ENCODE peak calls at places on chromosomes 11 and 22, in ten cellular contexts. One of them, this sample, is unnamed.

GRCh38 chr22:39693943-39694500 is 123.5 kb downstream of the CACNA1I start:
- DNase-seq in RWPE1: no peak
- DNase-seq in spleen: no peak
- DNase-seq in stomach: no peak
- DNase-seq in H9: no peak
- DNase-seq in fibroblast of pulmonary artery: no peak
- DNase-seq in NB4: no peak
- DNase-seq in tibial artery: no peak
- DNase-seq in fibroblast of mammary gland: no peak
- DNase-seq in cardiac muscle cell: no peak
- DNase-seq in this sample: no peak

GRCh38 chr11:130815074-130815802 is 101.0 kb downstream of the SNX19 start:
- DNase-seq in RWPE1: no peak
- DNase-seq in spleen: no peak
- DNase-seq in stomach: no peak
- DNase-seq in H9: no peak
- DNase-seq in fibroblast of pulmonary artery: no peak
- DNase-seq in NB4: no peak
- DNase-seq in tibial artery: no peak
- DNase-seq in fibroblast of mammary gland: no peak
- DNase-seq in cardiac muscle cell: no peak
- DNase-seq in this sample: no peak

GRCh38 chr11:19753451-19754041 is 40.9 kb downstream of the NAV2 start:
- DNase-seq in RWPE1: no peak
- DNase-seq in spleen: no peak
- DNase-seq in stomach: peak
- DNase-seq in H9: no peak
- DNase-seq in fibroblast of pulmonary artery: no peak
- DNase-seq in NB4: no peak
- DNase-seq in tibial artery: no peak
- DNase-seq in fibroblast of mammary gland: no peak
- DNase-seq in cardiac muscle cell: no peak
- DNase-seq in this sample: peak

GRCh38 chr11:100673063-100673462 is 14.0 kb upstream of the ARHGAP42 start:
- DNase-seq in RWPE1: no peak
- DNase-seq in spleen: no peak
- DNase-seq in stomach: no peak
- DNase-seq in H9: no peak
- DNase-seq in fibroblast of pulmonary artery: no peak
- DNase-seq in NB4: no peak
- DNase-seq in tibial artery: no peak
- DNase-seq in fibroblast of mammary gland: no peak
- DNase-seq in cardiac muscle cell: no peak
- DNase-seq in this sample: no peak

GRCh38 chr11:26078217-26078821 is 253.6 kb upstream of the ANO3 start:
- DNase-seq in RWPE1: no peak
- DNase-seq in spleen: no peak
- DNase-seq in stomach: no peak
- DNase-seq in H9: no peak
- DNase-seq in fibroblast of pulmonary artery: no peak
- DNase-seq in NB4: no peak
- DNase-seq in tibial artery: no peak
- DNase-seq in fibroblast of mammary gland: no peak
- DNase-seq in cardiac muscle cell: no peak
- DNase-seq in this sample: no peak

GRCh38 chr11:83063073-83063754 is 8.5 kb downstream of the RAB30 start:
- DNase-seq in RWPE1: peak
- DNase-seq in spleen: no peak
- DNase-seq in stomach: no peak
- DNase-seq in H9: no peak
- DNase-seq in fibroblast of pulmonary artery: peak
- DNase-seq in NB4: peak
- DNase-seq in tibial artery: no peak
- DNase-seq in fibroblast of mammary gland: peak
- DNase-seq in cardiac muscle cell: no peak
- DNase-seq in this sample: no peak

GRCh38 chr22:50201191-50202129 is 649 bp downstream of the SELENOO start:
- DNase-seq in RWPE1: no peak
- DNase-seq in spleen: peak
- DNase-seq in stomach: peak
- DNase-seq in H9: no peak
- DNase-seq in fibroblast of pulmonary artery: no peak
- DNase-seq in NB4: peak
- DNase-seq in tibial artery: no peak
- DNase-seq in fibroblast of mammary gland: no peak
- DNase-seq in cardiac muscle cell: peak
- DNase-seq in this sample: peak

GRCh38 chr11:134880788-134881187 is 468.7 kb upstream of the B3GAT1 start:
- DNase-seq in RWPE1: no peak
- DNase-seq in spleen: no peak
- DNase-seq in stomach: no peak
- DNase-seq in H9: no peak
- DNase-seq in fibroblast of pulmonary artery: no peak
- DNase-seq in NB4: no peak
- DNase-seq in tibial artery: no peak
- DNase-seq in fibroblast of mammary gland: no peak
- DNase-seq in cardiac muscle cell: no peak
- DNase-seq in this sample: no peak

GRCh38 chr11:102806296-102806695 is 8.3 kb upstream of the MMP1 start:
- DNase-seq in RWPE1: no peak
- DNase-seq in spleen: no peak
- DNase-seq in stomach: no peak
- DNase-seq in H9: no peak
- DNase-seq in fibroblast of pulmonary artery: peak
- DNase-seq in NB4: no peak
- DNase-seq in tibial artery: no peak
- DNase-seq in fibroblast of mammary gland: no peak
- DNase-seq in cardiac muscle cell: no peak
- DNase-seq in this sample: no peak

GRCh38 chr11:102812188-102812587 is 14.2 kb upstream of the MMP1 start:
- DNase-seq in RWPE1: no peak
- DNase-seq in spleen: no peak
- DNase-seq in stomach: no peak
- DNase-seq in H9: no peak
- DNase-seq in fibroblast of pulmonary artery: no peak
- DNase-seq in NB4: no peak
- DNase-seq in tibial artery: no peak
- DNase-seq in fibroblast of mammary gland: no peak
- DNase-seq in cardiac muscle cell: no peak
- DNase-seq in this sample: no peak

GRCh38 chr11:102810943-102811528 is 13.1 kb upstream of the MMP1 start:
- DNase-seq in RWPE1: no peak
- DNase-seq in spleen: no peak
- DNase-seq in stomach: no peak
- DNase-seq in H9: no peak
- DNase-seq in fibroblast of pulmonary artery: peak
- DNase-seq in NB4: peak
- DNase-seq in tibial artery: no peak
- DNase-seq in fibroblast of mammary gland: peak
- DNase-seq in cardiac muscle cell: peak
- DNase-seq in this sample: no peak

GRCh38 chr11:102813484-102813883 is 15.5 kb upstream of the MMP1 start:
- DNase-seq in RWPE1: no peak
- DNase-seq in spleen: no peak
- DNase-seq in stomach: no peak
- DNase-seq in H9: no peak
- DNase-seq in fibroblast of pulmonary artery: no peak
- DNase-seq in NB4: no peak
- DNase-seq in tibial artery: no peak
- DNase-seq in fibroblast of mammary gland: no peak
- DNase-seq in cardiac muscle cell: no peak
- DNase-seq in this sample: no peak

GRCh38 chr11:102807921-102808320 is 10.0 kb upstream of the MMP1 start:
- DNase-seq in RWPE1: no peak
- DNase-seq in spleen: no peak
- DNase-seq in stomach: peak
- DNase-seq in H9: peak
- DNase-seq in fibroblast of pulmonary artery: no peak
- DNase-seq in NB4: peak
- DNase-seq in tibial artery: no peak
- DNase-seq in fibroblast of mammary gland: peak
- DNase-seq in cardiac muscle cell: no peak
- DNase-seq in this sample: peak
- TF ChIP-seq CTCF in RWPE1: no peak
- TF ChIP-seq CTCF in spleen: no peak
- TF ChIP-seq CTCF in stomach: peak
- TF ChIP-seq CTCF in H9: peak
- TF ChIP-seq CTCF in fibroblast of pulmonary artery: peak
- TF ChIP-seq CTCF in NB4: peak
- TF ChIP-seq CTCF in tibial artery: no peak
- TF ChIP-seq CTCF in fibroblast of mammary gland: peak
- TF ChIP-seq CTCF in cardiac muscle cell: peak
- TF ChIP-seq CTCF in this sample: peak

GRCh38 chr11:8699903-8700302 is 17.3 kb downstream of the RPL27A start:
- DNase-seq in RWPE1: no peak
- DNase-seq in spleen: no peak
- DNase-seq in stomach: no peak
- DNase-seq in H9: peak
- DNase-seq in fibroblast of pulmonary artery: peak
- DNase-seq in NB4: peak
- DNase-seq in tibial artery: no peak
- DNase-seq in fibroblast of mammary gland: peak
- DNase-seq in cardiac muscle cell: no peak
- DNase-seq in this sample: peak

GRCh38 chr11:8694137-8694536 is 11.5 kb downstream of the RPL27A start:
- DNase-seq in RWPE1: no peak
- DNase-seq in spleen: no peak
- DNase-seq in stomach: no peak
- DNase-seq in H9: no peak
- DNase-seq in fibroblast of pulmonary artery: no peak
- DNase-seq in NB4: no peak
- DNase-seq in tibial artery: no peak
- DNase-seq in fibroblast of mammary gland: no peak
- DNase-seq in cardiac muscle cell: no peak
- DNase-seq in this sample: no peak

GRCh38 chr11:8698917-8699441 is 16.4 kb downstream of the RPL27A start:
- DNase-seq in RWPE1: no peak
- DNase-seq in spleen: no peak
- DNase-seq in stomach: no peak
- DNase-seq in H9: peak
- DNase-seq in fibroblast of pulmonary artery: no peak
- DNase-seq in NB4: no peak
- DNase-seq in tibial artery: no peak
- DNase-seq in fibroblast of mammary gland: no peak
- DNase-seq in cardiac muscle cell: no peak
- DNase-seq in this sample: no peak

GRCh38 chr11:8698379-8698851 is 15.8 kb downstream of the RPL27A start:
- DNase-seq in RWPE1: no peak
- DNase-seq in spleen: no peak
- DNase-seq in stomach: no peak
- DNase-seq in H9: no peak
- DNase-seq in fibroblast of pulmonary artery: no peak
- DNase-seq in NB4: no peak
- DNase-seq in tibial artery: no peak
- DNase-seq in fibroblast of mammary gland: no peak
- DNase-seq in cardiac muscle cell: no peak
- DNase-seq in this sample: no peak

DNA sequence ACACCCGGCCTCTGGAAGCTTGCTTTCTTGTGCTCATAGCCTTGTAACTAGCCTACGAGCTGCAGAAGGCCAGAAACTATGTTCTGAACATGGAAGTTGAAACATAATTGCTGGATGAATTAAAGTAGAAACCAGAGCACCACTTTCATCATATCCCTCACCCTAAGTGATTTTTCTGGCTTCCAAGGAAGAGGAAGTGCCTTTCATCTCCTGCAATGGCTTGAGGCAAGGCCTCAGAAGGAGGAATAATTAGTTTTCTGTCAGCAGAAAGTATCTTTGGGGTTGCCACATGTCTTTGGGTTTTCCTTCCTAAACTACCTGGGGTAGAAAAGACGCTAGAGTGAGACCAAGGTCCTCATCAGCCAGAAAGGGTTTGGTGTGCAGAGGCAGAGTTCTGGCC is 14.5 kb downstream of the RPL27A start:
- DNase-seq in RWPE1: no peak
- DNase-seq in spleen: no peak
- DNase-seq in stomach: no peak
- DNase-seq in H9: no peak
- DNase-seq in fibroblast of pulmonary artery: no peak
- DNase-seq in NB4: peak
- DNase-seq in tibial artery: no peak
- DNase-seq in fibroblast of mammary gland: no peak
- DNase-seq in cardiac muscle cell: no peak
- DNase-seq in this sample: no peak
- TF ChIP-seq CTCF in RWPE1: no peak
- TF ChIP-seq CTCF in spleen: no peak
- TF ChIP-seq CTCF in stomach: no peak
- TF ChIP-seq CTCF in H9: no peak
- TF ChIP-seq CTCF in fibroblast of pulmonary artery: no peak
- TF ChIP-seq CTCF in NB4: no peak
- TF ChIP-seq CTCF in tibial artery: no peak
- TF ChIP-seq CTCF in fibroblast of mammary gland: no peak
- TF ChIP-seq CTCF in cardiac muscle cell: no peak
- TF ChIP-seq CTCF in this sample: no peak

DNA sequence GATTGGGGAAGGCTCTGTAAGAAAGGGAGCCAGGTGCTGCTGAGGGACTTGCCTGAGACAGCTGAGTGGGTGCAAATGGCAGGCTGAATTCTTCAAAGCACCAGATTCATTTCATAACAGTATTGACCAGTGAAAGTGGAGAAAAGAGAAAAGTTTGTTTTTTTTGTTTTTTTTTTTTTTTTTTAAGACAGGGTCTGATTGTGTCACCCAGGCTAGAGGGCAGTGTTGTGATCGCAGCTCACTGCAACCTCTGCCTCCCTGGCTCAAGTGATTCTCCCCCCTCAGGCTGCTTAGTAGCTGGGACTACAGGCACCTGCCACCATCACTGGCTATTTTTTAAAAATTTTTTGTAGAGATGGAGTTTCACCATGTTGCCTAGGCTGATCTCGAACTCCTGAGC is 494.0 kb downstream of the MIAT start:
- DNase-seq in RWPE1: no peak
- DNase-seq in spleen: no peak
- DNase-seq in stomach: no peak
- DNase-seq in H9: peak
- DNase-seq in fibroblast of pulmonary artery: no peak
- DNase-seq in NB4: no peak
- DNase-seq in tibial artery: no peak
- DNase-seq in fibroblast of mammary gland: no peak
- DNase-seq in cardiac muscle cell: no peak
- DNase-seq in this sample: no peak
- TF ChIP-seq CTCF in RWPE1: no peak
- TF ChIP-seq CTCF in spleen: no peak
- TF ChIP-seq CTCF in stomach: no peak
- TF ChIP-seq CTCF in H9: peak
- TF ChIP-seq CTCF in fibroblast of pulmonary artery: no peak
- TF ChIP-seq CTCF in NB4: no peak
- TF ChIP-seq CTCF in tibial artery: no peak
- TF ChIP-seq CTCF in fibroblast of mammary gland: no peak
- TF ChIP-seq CTCF in cardiac muscle cell: no peak
- TF ChIP-seq CTCF in this sample: no peak

DNA sequence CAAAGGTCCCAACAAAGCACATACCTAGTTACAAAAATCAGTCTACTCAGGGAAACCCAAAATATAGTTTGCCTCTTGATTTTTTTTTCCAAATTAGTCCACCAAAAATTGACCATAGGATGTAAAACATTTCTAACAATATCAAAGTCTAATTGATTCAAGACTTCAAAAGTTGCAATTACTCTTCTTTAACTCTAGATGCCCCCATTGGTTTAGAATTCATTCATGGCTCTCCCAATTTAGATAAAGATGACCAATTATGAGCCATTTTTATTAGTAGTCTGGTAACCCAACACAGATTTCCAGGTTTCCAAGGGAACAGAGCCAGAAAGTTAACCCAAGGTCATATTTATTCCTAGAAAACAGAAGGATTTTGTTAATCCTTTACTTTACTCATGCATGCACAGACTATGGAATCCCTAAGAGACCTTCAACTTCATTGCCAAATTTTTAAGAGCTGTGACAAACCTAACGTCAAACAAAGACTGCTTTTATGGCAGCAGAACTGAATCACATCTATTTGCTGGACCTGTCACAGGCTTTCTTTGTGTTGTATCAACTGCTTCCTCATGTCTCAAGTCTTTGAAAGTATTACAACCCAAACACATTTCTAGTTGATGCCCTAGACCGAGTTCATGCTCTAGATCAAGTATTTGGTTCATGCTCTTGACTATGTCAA is 55.3 kb downstream of the C22orf42 start:
- DNase-seq in RWPE1: no peak
- DNase-seq in spleen: no peak
- DNase-seq in stomach: no peak
- DNase-seq in H9: no peak
- DNase-seq in fibroblast of pulmonary artery: peak
- DNase-seq in NB4: peak
- DNase-seq in tibial artery: no peak
- DNase-seq in fibroblast of mammary gland: peak
- DNase-seq in cardiac muscle cell: no peak
- DNase-seq in this sample: no peak
- TF ChIP-seq CTCF in RWPE1: no peak
- TF ChIP-seq CTCF in spleen: peak
- TF ChIP-seq CTCF in stomach: no peak
- TF ChIP-seq CTCF in H9: peak
- TF ChIP-seq CTCF in fibroblast of pulmonary artery: peak
- TF ChIP-seq CTCF in NB4: peak
- TF ChIP-seq CTCF in tibial artery: no peak
- TF ChIP-seq CTCF in fibroblast of mammary gland: peak
- TF ChIP-seq CTCF in cardiac muscle cell: no peak
- TF ChIP-seq CTCF in this sample: peak